ENCODE peak calls at places on chromosomes 16 and 17, in eight cellular contexts. F is thoracic aorta, X is psoas muscle, M is SK-N-SH, T is HCT116, O is HFF-Myc, Q is keratinocyte, N is NB4. B is an unnamed sample.
A peak's percentile ranks its signal among the peaks of the same experiment; 100 is the strongest.

GRCh38 chr16:87337247-87337646 is 20.1 kb upstream of the C16orf95 start:
- DNase-seq in F (no peak), X (no peak), M (peak; percentile 82), T (no peak), O (no peak), Q (no peak), N (no peak), B (no peak)

GRCh38 chr17:77644981-77645380 is 313.5 kb upstream of the TNRC6C start:
- DNase-seq in F (no peak), X (peak; percentile 22), M (no peak), T (no peak), O (no peak), Q (no peak), N (peak; percentile 50), B (no peak)

GRCh38 chr16:69916445-69916844 is 34.7 kb upstream of the CLEC18A start:
- DNase-seq in F (no peak), X (no peak), M (no peak), T (no peak), O (no peak), Q (no peak), N (no peak), B (no peak)

GRCh38 chr17:75549246-75550138 is 24.0 kb downstream of the LLGL2 start:
- DNase-seq in F (no peak), X (no peak), M (no peak), T (peak; percentile 63), O (no peak), Q (no peak), N (no peak), B (no peak)

GRCh38 chr17:42178817-42179216 is 2.1 kb downstream of the KCNH4 start:
- DNase-seq in F (no peak), X (no peak), M (no peak), T (no peak), O (no peak), Q (no peak), N (peak; percentile 78), B (no peak)

GRCh38 chr17:49858796-49859195 is 10.9 kb upstream of the TAC4 start:
- DNase-seq in F (no peak), X (no peak), M (no peak), T (no peak), O (no peak), Q (no peak), N (no peak), B (no peak)

GRCh38 chr17:45338996-45339535 is 22.2 kb upstream of the MAP3K14 start:
- DNase-seq in F (no peak), X (no peak), M (no peak), T (no peak), O (no peak), Q (no peak), N (no peak), B (no peak)

GRCh38 chr17:41322264-41322902 is 6.9 kb upstream of the KRTAP17-1 start:
- DNase-seq in F (no peak), X (no peak), M (peak; percentile 50), T (peak; percentile 35), O (peak; percentile 63), Q (no peak), N (peak; percentile 39), B (no peak)

GRCh38 chr16:67516296-67517177 is 12.1 kb upstream of the RIPOR1 start:
- DNase-seq in F (no peak), X (no peak), M (no peak), T (no peak), O (no peak), Q (no peak), N (no peak), B (peak; percentile 78)

GRCh38 chr17:80848449-80849102 is 143.1 kb upstream of the CHMP6 start:
- DNase-seq in F (no peak), X (no peak), M (no peak), T (no peak), O (no peak), Q (no peak), N (no peak), B (no peak)

GRCh38 chr16:11255737-11256656 is at the start of gene SOCS1:
- DNase-seq in F (no peak), X (peak; percentile 85), M (peak; percentile 95), T (peak; percentile 47), O (peak; percentile 35), Q (peak; percentile 15), N (peak; percentile 86), B (no peak)

GRCh38 chr17:5794881-5795486 is 210.7 kb upstream of the NLRP1 start:
- DNase-seq in F (no peak), X (no peak), M (no peak), T (no peak), O (no peak), Q (no peak), N (no peak), B (no peak)

GRCh38 chr17:5798104-5798503 is 213.8 kb upstream of the NLRP1 start:
- DNase-seq in F (no peak), X (no peak), M (no peak), T (no peak), O (no peak), Q (no peak), N (no peak), B (no peak)

GRCh38 chr17:5797447-5797846 is 213.1 kb upstream of the NLRP1 start:
- DNase-seq in F (no peak), X (no peak), M (no peak), T (no peak), O (no peak), Q (no peak), N (no peak), B (no peak)

GRCh38 chr17:5793157-5793556 is 208.8 kb upstream of the NLRP1 start:
- DNase-seq in F (no peak), X (no peak), M (no peak), T (no peak), O (no peak), Q (no peak), N (no peak), B (no peak)

DNA sequence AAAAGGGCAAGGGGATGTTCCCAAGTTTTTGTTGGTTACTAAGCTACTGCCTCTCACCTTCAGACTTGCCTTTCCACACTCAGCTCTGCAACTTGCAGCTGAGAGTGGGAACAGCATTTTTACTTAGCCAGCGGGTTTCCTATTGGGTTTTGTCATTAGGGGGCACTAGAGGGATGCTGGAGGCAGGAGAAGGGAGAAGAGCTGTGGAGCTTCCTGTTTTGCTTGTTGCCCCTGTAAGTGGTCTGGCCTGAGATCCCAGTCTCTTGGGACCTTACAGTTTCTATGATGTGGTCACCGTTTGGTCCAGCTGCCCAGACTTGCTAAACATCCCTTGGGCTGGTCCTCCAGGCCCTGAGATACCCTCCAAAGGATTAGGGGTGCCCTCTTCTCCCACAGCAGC is 209.6 kb upstream of the NLRP1 start:
- DNase-seq in F (no peak), X (no peak), M (no peak), T (no peak), O (no peak), Q (no peak), N (peak; percentile 42), B (no peak)
- TF ChIP-seq CTCF in F (no peak), X (peak; percentile 47), M (no peak), T (peak; percentile 40), O (peak; percentile 15), Q (peak; percentile 55), N (peak; percentile 38), B (peak; percentile 69)

DNA sequence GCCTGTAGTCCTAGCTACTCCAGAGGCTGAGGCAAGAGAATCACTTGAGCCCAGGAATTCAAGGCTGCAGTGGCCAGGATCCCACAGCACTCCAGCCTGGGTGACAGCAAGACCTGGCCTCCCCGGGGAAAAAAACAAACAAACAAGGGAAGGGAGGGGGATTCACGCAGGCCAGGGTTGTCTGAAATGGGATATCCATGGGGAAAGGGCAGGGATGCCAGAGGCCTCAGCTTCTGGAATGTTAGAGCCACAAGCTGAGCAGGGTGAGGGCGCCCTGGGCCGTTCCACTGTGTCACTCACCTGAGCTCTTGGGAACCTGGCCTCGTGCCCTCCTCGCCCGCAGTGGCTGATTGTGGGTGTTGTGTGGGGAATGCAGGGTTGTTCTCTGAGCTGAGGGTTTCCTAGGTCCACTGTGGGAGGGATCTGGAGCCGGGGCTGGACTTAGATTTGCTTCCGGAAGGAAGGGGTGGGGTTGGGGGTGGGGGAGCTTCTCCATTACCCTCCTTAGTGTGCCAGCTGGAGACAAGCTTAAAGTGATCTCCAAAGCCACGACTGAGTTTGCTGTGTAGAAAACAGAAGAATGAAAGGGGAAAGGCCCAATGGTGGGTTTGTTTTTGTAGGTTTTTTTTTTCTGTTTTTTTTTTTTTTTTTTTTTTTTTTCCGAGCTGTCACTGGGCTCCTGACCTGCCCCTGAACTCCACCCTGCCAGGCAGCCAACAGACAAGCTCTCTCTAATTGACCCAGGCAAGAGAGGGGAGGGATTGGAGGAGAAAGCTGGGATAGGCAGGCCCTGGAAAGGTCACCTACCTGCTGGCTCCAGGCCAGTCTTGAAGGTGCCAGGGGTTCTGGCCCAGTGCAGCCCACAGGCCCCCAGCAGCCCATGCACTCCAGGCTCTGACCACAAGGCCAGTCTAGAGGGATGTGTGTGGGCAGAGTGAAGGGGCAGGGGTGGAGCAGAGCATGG is at the start of gene SULT1A1:
- DNase-seq in F (no peak), X (peak; percentile 41), M (peak; percentile 28), T (no peak), O (no peak), Q (no peak), N (no peak), B (no peak)
- H3K4me3 ChIP-seq in F (peak within 1 kb of the TSS; percentile 51), X (peak within 1 kb of the TSS; percentile 52), M (no peak within 1 kb of the TSS), T (peak within 1 kb of the TSS; percentile 55), O (no peak within 1 kb of the TSS), Q (no peak within 1 kb of the TSS), N (no peak within 1 kb of the TSS), B (peak within 1 kb of the TSS; percentile 27)

GRCh38 chr17:37742762-37743611 is 1.9 kb downstream of the HNF1B start:
- DNase-seq in F (no peak), X (no peak), M (peak; percentile 47), T (no peak), O (no peak), Q (no peak), N (no peak), B (no peak)

GRCh38 chr17:37741334-37742113 is 3.3 kb downstream of the HNF1B start:
- DNase-seq in F (no peak), X (no peak), M (no peak), T (no peak), O (no peak), Q (no peak), N (no peak), B (no peak)

GRCh38 chr17:37742114-37742761 is 2.6 kb downstream of the HNF1B start:
- DNase-seq in F (no peak), X (no peak), M (peak; percentile 62), T (no peak), O (no peak), Q (no peak), N (peak; percentile 18), B (no peak)

GRCh38 chr17:37743612-37743874 is 1.3 kb downstream of the HNF1B start:
- DNase-seq in F (no peak), X (no peak), M (peak; percentile 36), T (no peak), O (no peak), Q (no peak), N (no peak), B (no peak)

DNA sequence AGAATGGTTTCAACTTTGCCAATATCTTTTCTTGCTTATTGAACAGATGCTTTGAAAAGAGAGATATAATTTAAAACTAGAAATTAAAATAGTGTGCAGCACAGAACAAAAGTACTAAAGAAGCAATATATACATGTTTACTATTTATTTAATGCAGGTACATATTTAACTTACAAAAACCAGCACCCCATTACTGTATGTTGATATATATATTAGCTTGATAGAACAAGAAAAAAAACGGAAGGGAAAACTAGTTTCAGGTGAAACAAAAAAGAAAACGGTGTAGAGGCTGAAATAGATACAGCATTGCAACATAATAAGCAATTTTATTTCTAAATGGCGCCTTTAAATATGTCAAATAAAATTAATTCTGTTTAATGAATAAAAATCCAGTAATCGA is 4.0 kb downstream of the HNF1B start:
- DNase-seq in F (no peak), X (no peak), M (no peak), T (no peak), O (no peak), Q (no peak), N (no peak), B (no peak)
- TF ChIP-seq CTCF in F (no peak), X (no peak), M (no peak), T (no peak), O (no peak), Q (no peak), N (no peak), B (no peak)

GRCh38 chr16:2964416-2965223 is 545 bp downstream of the KREMEN2 start:
- DNase-seq in F (no peak), X (no peak), M (peak; percentile 95), T (peak; percentile 76), O (no peak), Q (no peak), N (peak; percentile 87), B (no peak)
- H3K4me3 ChIP-seq in F (peak overlapping the region; percentile 58), X (peak overlapping the region; percentile 53), M (peak overlapping the region; percentile 50), T (peak overlapping the region; percentile 83), O (peak overlapping the region; percentile 36), Q (peak overlapping the region; percentile 59), N (peak overlapping the region; percentile 36), B (peak overlapping the region; percentile 44)